ENCODE peak calls at places on chromosomes 5 and 9, in five cellular contexts. One of them, this sample, is unnamed.

GRCh38 chr9:131739988-131740648 is at the start of gene RAPGEF1:
- DNase-seq in H1: peak
- DNase-seq in H9: peak
- DNase-seq in IMR-90: no peak
- DNase-seq in mesendoderm: peak
- DNase-seq in this sample: peak

GRCh38 chr9:94603259-94603776 is 9.7 kb upstream of the FBP2 start:
- DNase-seq in IMR-90: peak
- DNase-seq in H9: peak
- DNase-seq in H1: peak
- DNase-seq in mesendoderm: peak
- DNase-seq in this sample: peak

GRCh38 chr5:61790678-61791077 is 458.6 kb downstream of the ZSWIM6 start:
- DNase-seq in H9: no peak
- DNase-seq in IMR-90: no peak
- DNase-seq in mesendoderm: no peak
- DNase-seq in H1: no peak
- DNase-seq in this sample: no peak

GRCh38 chr5:151005187-151005974 is 15.0 kb upstream of the GPX3 start:
- DNase-seq in H9: no peak
- DNase-seq in IMR-90: no peak
- DNase-seq in H1: no peak
- DNase-seq in mesendoderm: no peak
- DNase-seq in this sample: no peak

GRCh38 chr5:51652980-51653379 is 269.7 kb downstream of the ISL1 start:
- DNase-seq in IMR-90: no peak
- DNase-seq in mesendoderm: peak
- DNase-seq in H1: no peak
- DNase-seq in H9: no peak
- DNase-seq in this sample: no peak

GRCh38 chr5:55994502-55994997 is at the start of gene IL6ST:
- DNase-seq in H9: peak
- DNase-seq in H1: no peak
- DNase-seq in IMR-90: peak
- DNase-seq in mesendoderm: peak
- DNase-seq in this sample: no peak

GRCh38 chr5:31733365-31733764 is 94.4 kb downstream of the PDZD2 start:
- DNase-seq in IMR-90: no peak
- DNase-seq in mesendoderm: no peak
- DNase-seq in H9: no peak
- DNase-seq in H1: no peak
- DNase-seq in this sample: no peak

GRCh38 chr9:129712595-129713524 is 40.0 kb downstream of the PTGES start:
- DNase-seq in mesendoderm: no peak
- DNase-seq in H9: peak
- DNase-seq in IMR-90: peak
- DNase-seq in H1: no peak
- DNase-seq in this sample: peak

GRCh38 chr9:7935666-7936065 is 136.1 kb upstream of the DMAC1 start:
- DNase-seq in mesendoderm: no peak
- DNase-seq in IMR-90: no peak
- DNase-seq in H9: no peak
- DNase-seq in H1: no peak
- DNase-seq in this sample: no peak

GRCh38 chr9:124940521-124940893 is 376 bp downstream of the GOLGA1 start:
- DNase-seq in IMR-90: no peak
- DNase-seq in mesendoderm: no peak
- DNase-seq in H1: no peak
- DNase-seq in H9: no peak
- DNase-seq in this sample: no peak

GRCh38 chr5:158079097-158079496 is 220.2 kb upstream of the CLINT1 start:
- DNase-seq in H1: no peak
- DNase-seq in H9: no peak
- DNase-seq in mesendoderm: no peak
- DNase-seq in IMR-90: no peak
- DNase-seq in this sample: no peak

GRCh38 chr9:112489876-112490661 is 3.4 kb downstream of the KIAA1958 start:
- DNase-seq in H1: no peak
- DNase-seq in H9: no peak
- DNase-seq in IMR-90: no peak
- DNase-seq in mesendoderm: peak
- DNase-seq in this sample: no peak

GRCh38 chr9:126423022-126423708 is 96.5 kb downstream of the MVB12B start:
- DNase-seq in H9: no peak
- DNase-seq in IMR-90: no peak
- DNase-seq in mesendoderm: no peak
- DNase-seq in H1: no peak
- DNase-seq in this sample: no peak

GRCh38 chr9:133527444-133527920 is 2.7 kb upstream of the MYMK start:
- DNase-seq in H1: no peak
- DNase-seq in mesendoderm: no peak
- DNase-seq in H9: no peak
- DNase-seq in IMR-90: no peak
- DNase-seq in this sample: no peak

GRCh38 chr9:90964101-90965020 is 162.7 kb downstream of the SYK start:
- DNase-seq in IMR-90: no peak
- DNase-seq in H1: peak
- DNase-seq in H9: peak
- DNase-seq in mesendoderm: peak
- DNase-seq in this sample: no peak

GRCh38 chr5:14369780-14370179 is 211.8 kb upstream of the OTULINL start:
- DNase-seq in H9: no peak
- DNase-seq in H1: no peak
- DNase-seq in IMR-90: no peak
- DNase-seq in mesendoderm: no peak
- DNase-seq in this sample: no peak

GRCh38 chr9:34994429-34995287 is 5.1 kb downstream of the DNAJB5 start:
- DNase-seq in H1: peak
- DNase-seq in IMR-90: peak
- DNase-seq in mesendoderm: peak
- DNase-seq in H9: peak
- DNase-seq in this sample: no peak

GRCh38 chr5:10704949-10705621 is 55.9 kb downstream of the DAP start:
- DNase-seq in IMR-90: peak
- DNase-seq in mesendoderm: peak
- DNase-seq in H1: no peak
- DNase-seq in H9: no peak
- DNase-seq in this sample: no peak

GRCh38 chr9:87556821-87557220 is 59.2 kb downstream of the DAPK1 start:
- DNase-seq in IMR-90: no peak
- DNase-seq in mesendoderm: no peak
- DNase-seq in H9: no peak
- DNase-seq in H1: peak
- DNase-seq in this sample: no peak

GRCh38 chr5:103101079-103101732 is 18.7 kb downstream of the GIN1 start:
- DNase-seq in IMR-90: no peak
- DNase-seq in mesendoderm: no peak
- DNase-seq in H9: no peak
- DNase-seq in H1: no peak
- DNase-seq in this sample: no peak

GRCh38 chr5:108028411-108028810 is 353.5 kb downstream of the FBXL17 start:
- DNase-seq in H1: no peak
- DNase-seq in mesendoderm: peak
- DNase-seq in H9: no peak
- DNase-seq in IMR-90: peak
- DNase-seq in this sample: peak

GRCh38 chr5:21244982-21245381 is 1257.0 kb upstream of the CDH18 start:
- DNase-seq in mesendoderm: no peak
- DNase-seq in H1: no peak
- DNase-seq in H9: peak
- DNase-seq in IMR-90: no peak
- DNase-seq in this sample: no peak

GRCh38 chr9:15142903-15143534 is 164.0 kb downstream of the TTC39B start:
- DNase-seq in H1: no peak
- DNase-seq in mesendoderm: peak
- DNase-seq in IMR-90: peak
- DNase-seq in H9: peak
- DNase-seq in this sample: peak

DNA sequence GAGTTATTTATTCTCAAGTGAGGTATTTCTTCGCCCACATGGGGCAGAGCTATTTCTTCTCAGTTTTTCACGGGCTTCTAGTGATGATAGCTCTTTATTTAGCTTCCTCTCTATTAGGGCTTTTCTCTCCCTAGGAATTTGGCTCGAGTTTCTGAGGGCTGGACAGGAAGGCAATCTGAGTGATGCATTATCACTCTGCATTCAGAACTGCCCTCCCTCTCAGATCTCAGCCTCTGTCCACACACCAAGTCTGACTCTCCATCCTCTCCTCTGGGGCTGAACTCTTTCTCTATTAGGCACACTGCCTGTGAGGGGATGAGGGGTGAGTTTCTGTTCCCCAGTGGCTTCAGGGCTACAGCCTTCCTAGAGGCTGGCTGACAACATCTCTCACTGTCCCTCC is 14.9 kb upstream of the SCAMP1 start:
- DNase-seq in H9: no peak
- DNase-seq in IMR-90: peak
- DNase-seq in H1: no peak
- DNase-seq in mesendoderm: no peak
- DNase-seq in this sample: no peak
- H4K8ac ChIP-seq in H9: no peak
- H4K8ac ChIP-seq in IMR-90: peak
- H4K8ac ChIP-seq in H1: no peak
- H4K8ac ChIP-seq in mesendoderm: no peak
- H4K8ac ChIP-seq in this sample: no peak

GRCh38 chr9:99340281-99340680 is 118.2 kb downstream of the SEC61B start:
- DNase-seq in IMR-90: peak
- DNase-seq in H9: no peak
- DNase-seq in mesendoderm: no peak
- DNase-seq in H1: no peak
- DNase-seq in this sample: no peak
- H4K8ac ChIP-seq in IMR-90: no peak
- H4K8ac ChIP-seq in H9: no peak
- H4K8ac ChIP-seq in mesendoderm: no peak
- H4K8ac ChIP-seq in H1: no peak
- H4K8ac ChIP-seq in this sample: no peak

DNA sequence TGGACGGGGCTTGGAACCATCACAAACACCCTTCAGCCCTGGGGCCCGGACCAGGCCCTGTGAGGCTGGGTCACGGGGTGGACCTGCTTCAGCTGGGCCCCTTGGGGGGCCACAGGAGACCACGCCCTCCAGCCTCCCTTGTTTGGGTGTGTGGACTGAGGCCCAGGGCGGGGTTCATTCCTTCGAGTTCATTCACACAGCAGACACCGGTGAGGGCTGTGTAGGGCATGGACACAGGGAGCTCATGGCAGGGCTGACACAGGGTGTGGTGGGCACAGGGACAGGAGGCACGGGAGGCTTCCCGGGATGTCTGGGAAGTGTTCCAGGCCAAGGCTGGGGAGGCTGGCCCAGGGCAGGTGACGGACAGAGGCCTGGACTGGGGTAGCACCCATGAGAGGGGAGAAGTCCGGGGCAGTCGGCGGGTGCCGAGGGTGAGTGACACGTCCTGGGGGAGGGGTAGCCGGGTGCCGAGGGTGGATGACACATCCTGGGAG is 8.9 kb downstream of the DNLZ start:
- DNase-seq in mesendoderm: no peak
- DNase-seq in H9: no peak
- DNase-seq in IMR-90: peak
- DNase-seq in H1: no peak
- DNase-seq in this sample: no peak
- H4K8ac ChIP-seq in mesendoderm: no peak
- H4K8ac ChIP-seq in H9: no peak
- H4K8ac ChIP-seq in IMR-90: no peak
- H4K8ac ChIP-seq in H1: no peak
- H4K8ac ChIP-seq in this sample: no peak

DNA sequence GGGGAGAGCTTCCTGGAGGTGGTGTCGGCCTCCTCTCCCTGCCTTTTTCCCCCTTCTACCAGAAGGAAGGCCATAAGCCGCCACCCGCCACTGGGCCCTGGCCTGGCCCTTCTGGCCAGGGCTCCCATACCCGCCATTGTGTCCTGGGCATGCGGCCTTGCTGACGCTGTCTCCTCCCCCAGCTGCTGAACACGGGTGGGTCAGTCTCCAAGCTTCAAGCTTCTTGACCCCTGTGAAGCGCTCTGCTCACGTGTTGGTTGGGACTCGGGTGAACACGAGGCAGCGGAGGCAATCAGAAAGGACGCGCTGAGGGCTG is 24.2 kb upstream of the UBAC1 start:
- DNase-seq in mesendoderm: no peak
- DNase-seq in H9: no peak
- DNase-seq in IMR-90: no peak
- DNase-seq in H1: no peak
- DNase-seq in this sample: no peak
- H4K8ac ChIP-seq in mesendoderm: no peak
- H4K8ac ChIP-seq in H9: no peak
- H4K8ac ChIP-seq in IMR-90: no peak
- H4K8ac ChIP-seq in H1: peak
- H4K8ac ChIP-seq in this sample: peak

DNA sequence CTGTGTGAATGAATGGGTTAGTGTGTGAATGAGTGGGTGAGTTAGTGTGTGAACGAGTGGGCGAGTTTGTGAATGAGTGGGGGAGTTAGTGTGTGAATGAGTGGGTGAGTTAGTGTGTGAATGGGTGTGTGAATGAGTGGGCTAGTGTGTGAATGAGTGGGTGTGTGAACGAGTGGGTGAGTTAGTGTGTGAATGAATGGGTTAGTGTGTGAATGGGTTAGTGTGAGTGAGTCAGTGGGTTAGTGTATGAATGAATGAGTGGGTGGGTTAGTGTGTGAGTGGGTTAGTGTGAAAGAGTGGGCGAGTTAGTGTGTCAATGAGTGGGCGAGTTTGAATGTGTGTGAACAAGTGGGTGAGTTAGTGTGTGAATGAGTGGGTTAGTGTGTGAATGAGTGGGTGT is 35.5 kb downstream of the NKD2 start:
- DNase-seq in mesendoderm: no peak
- DNase-seq in IMR-90: no peak
- DNase-seq in H1: no peak
- DNase-seq in H9: no peak
- DNase-seq in this sample: no peak
- H4K8ac ChIP-seq in mesendoderm: no peak
- H4K8ac ChIP-seq in IMR-90: no peak
- H4K8ac ChIP-seq in H1: no peak
- H4K8ac ChIP-seq in H9: no peak
- H4K8ac ChIP-seq in this sample: no peak

DNA sequence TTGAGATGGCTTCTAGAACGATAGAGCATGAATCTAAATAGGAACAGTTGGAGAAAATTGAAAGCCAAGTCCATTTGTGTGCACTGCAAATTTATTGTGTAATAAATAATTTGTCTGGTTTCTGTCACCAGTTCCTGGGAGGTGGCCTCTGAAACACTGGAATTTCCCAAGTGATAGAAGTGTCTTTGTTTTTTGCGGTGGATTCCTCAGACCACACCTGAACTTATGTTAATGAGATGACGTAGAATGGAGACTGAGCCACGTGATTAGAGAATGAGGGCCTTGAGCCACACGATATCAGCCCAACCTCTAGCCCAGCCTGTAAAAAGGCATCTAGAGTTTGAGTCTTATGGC is 105.1 kb downstream of the MSX2 start:
- DNase-seq in H1: no peak
- DNase-seq in H9: no peak
- DNase-seq in IMR-90: no peak
- DNase-seq in mesendoderm: no peak
- DNase-seq in this sample: no peak
- H4K8ac ChIP-seq in H1: no peak
- H4K8ac ChIP-seq in H9: no peak
- H4K8ac ChIP-seq in IMR-90: no peak
- H4K8ac ChIP-seq in mesendoderm: no peak
- H4K8ac ChIP-seq in this sample: no peak

This sample was measured in neuronal stem cell.